ENCODE peak calls at places on chromosomes 3 and 15, in four cellular contexts. One of them, this sample, is unnamed.

GRCh38 chr3:117553461-117553860 is 843.9 kb downstream of the TUSC7 start:
- DNase-seq in HCT116: no peak
- DNase-seq in tibial artery: no peak
- DNase-seq in GM23338: no peak
- DNase-seq in this sample: no peak

GRCh38 chr15:74433592-74434259 is at the start of gene SEMA7A:
- DNase-seq in HCT116: peak; percentile 34
- DNase-seq in tibial artery: peak; percentile 64
- DNase-seq in GM23338: peak; percentile 91
- DNase-seq in this sample: peak; percentile 89

GRCh38 chr3:105571005-105571404 is 204.3 kb downstream of the ALCAM start:
- DNase-seq in HCT116: no peak
- DNase-seq in tibial artery: no peak
- DNase-seq in GM23338: no peak
- DNase-seq in this sample: no peak

GRCh38 chr3:107465064-107465631 is 57.6 kb upstream of the BBX start:
- DNase-seq in HCT116: no peak
- DNase-seq in tibial artery: no peak
- DNase-seq in GM23338: no peak
- DNase-seq in this sample: no peak

GRCh38 chr3:161395115-161395514 is 23.8 kb upstream of the SPTSSB start:
- DNase-seq in HCT116: no peak
- DNase-seq in tibial artery: no peak
- DNase-seq in GM23338: no peak
- DNase-seq in this sample: no peak

GRCh38 chr3:149018247-149018646 is 26.9 kb downstream of the GYG1 start:
- DNase-seq in HCT116: no peak
- DNase-seq in tibial artery: no peak
- DNase-seq in GM23338: no peak
- DNase-seq in this sample: no peak

GRCh38 chr3:126858887-126859286 is 124.0 kb upstream of the PLXNA1 start:
- DNase-seq in HCT116: no peak
- DNase-seq in tibial artery: no peak
- DNase-seq in GM23338: no peak
- DNase-seq in this sample: peak; percentile 42

GRCh38 chr3:31634485-31634884 is 101.8 kb downstream of the STT3B start:
- DNase-seq in HCT116: no peak
- DNase-seq in tibial artery: no peak
- DNase-seq in GM23338: no peak
- DNase-seq in this sample: no peak

GRCh38 chr3:132435911-132436425 is 18.7 kb downstream of the DNAJC13 start:
- DNase-seq in HCT116: no peak
- DNase-seq in tibial artery: no peak
- DNase-seq in GM23338: no peak
- DNase-seq in this sample: no peak

GRCh38 chr15:88029696-88030095 is 226.8 kb downstream of the NTRK3 start:
- DNase-seq in HCT116: no peak
- DNase-seq in tibial artery: no peak
- DNase-seq in GM23338: no peak
- DNase-seq in this sample: no peak

GRCh38 chr15:65641723-65642475 is 20.2 kb downstream of the SLC24A1 start:
- DNase-seq in HCT116: no peak
- DNase-seq in tibial artery: no peak
- DNase-seq in GM23338: no peak
- DNase-seq in this sample: no peak

GRCh38 chr15:68447209-68447608 is 15.2 kb upstream of the ITGA11 start:
- DNase-seq in HCT116: no peak
- DNase-seq in tibial artery: no peak
- DNase-seq in GM23338: no peak
- DNase-seq in this sample: no peak

GRCh38 chr3:191350389-191351090 is 20.2 kb upstream of the UTS2B start:
- DNase-seq in HCT116: no peak
- DNase-seq in tibial artery: no peak
- DNase-seq in GM23338: no peak
- DNase-seq in this sample: no peak
- H3K4me3 ChIP-seq in HCT116: no peak overlapping the region
- H3K4me3 ChIP-seq in tibial artery: peak overlapping the region; percentile 12
- H3K4me3 ChIP-seq in GM23338: no peak overlapping the region
- H3K4me3 ChIP-seq in this sample: no peak overlapping the region

GRCh38 chr3:141816958-141817357 is 53.8 kb downstream of the GRK7 start:
- DNase-seq in HCT116: no peak
- DNase-seq in tibial artery: no peak
- DNase-seq in GM23338: no peak
- DNase-seq in this sample: no peak
- H3K27ac ChIP-seq in HCT116: no peak overlapping the region
- H3K27ac ChIP-seq in tibial artery: no peak overlapping the region
- H3K27ac ChIP-seq in GM23338: no peak overlapping the region
- H3K27ac ChIP-seq in this sample: no peak overlapping the region

GRCh38 chr15:89751748-89752147 is 699 bp upstream of the MESP1 start:
- DNase-seq in HCT116: no peak
- DNase-seq in tibial artery: no peak
- DNase-seq in GM23338: no peak
- DNase-seq in this sample: no peak

GRCh38 chr15:89749951-89750559 is 994 bp downstream of the MESP1 start:
- DNase-seq in HCT116: no peak
- DNase-seq in tibial artery: no peak
- DNase-seq in GM23338: no peak
- DNase-seq in this sample: peak; percentile 12

GRCh38 chr15:89749059-89749458 is 2.0 kb downstream of the MESP1 start:
- DNase-seq in HCT116: no peak
- DNase-seq in tibial artery: no peak
- DNase-seq in GM23338: no peak
- DNase-seq in this sample: no peak

GRCh38 chr15:89749526-89749925 is 1.5 kb downstream of the MESP1 start:
- DNase-seq in HCT116: no peak
- DNase-seq in tibial artery: no peak
- DNase-seq in GM23338: no peak
- DNase-seq in this sample: no peak

DNA sequence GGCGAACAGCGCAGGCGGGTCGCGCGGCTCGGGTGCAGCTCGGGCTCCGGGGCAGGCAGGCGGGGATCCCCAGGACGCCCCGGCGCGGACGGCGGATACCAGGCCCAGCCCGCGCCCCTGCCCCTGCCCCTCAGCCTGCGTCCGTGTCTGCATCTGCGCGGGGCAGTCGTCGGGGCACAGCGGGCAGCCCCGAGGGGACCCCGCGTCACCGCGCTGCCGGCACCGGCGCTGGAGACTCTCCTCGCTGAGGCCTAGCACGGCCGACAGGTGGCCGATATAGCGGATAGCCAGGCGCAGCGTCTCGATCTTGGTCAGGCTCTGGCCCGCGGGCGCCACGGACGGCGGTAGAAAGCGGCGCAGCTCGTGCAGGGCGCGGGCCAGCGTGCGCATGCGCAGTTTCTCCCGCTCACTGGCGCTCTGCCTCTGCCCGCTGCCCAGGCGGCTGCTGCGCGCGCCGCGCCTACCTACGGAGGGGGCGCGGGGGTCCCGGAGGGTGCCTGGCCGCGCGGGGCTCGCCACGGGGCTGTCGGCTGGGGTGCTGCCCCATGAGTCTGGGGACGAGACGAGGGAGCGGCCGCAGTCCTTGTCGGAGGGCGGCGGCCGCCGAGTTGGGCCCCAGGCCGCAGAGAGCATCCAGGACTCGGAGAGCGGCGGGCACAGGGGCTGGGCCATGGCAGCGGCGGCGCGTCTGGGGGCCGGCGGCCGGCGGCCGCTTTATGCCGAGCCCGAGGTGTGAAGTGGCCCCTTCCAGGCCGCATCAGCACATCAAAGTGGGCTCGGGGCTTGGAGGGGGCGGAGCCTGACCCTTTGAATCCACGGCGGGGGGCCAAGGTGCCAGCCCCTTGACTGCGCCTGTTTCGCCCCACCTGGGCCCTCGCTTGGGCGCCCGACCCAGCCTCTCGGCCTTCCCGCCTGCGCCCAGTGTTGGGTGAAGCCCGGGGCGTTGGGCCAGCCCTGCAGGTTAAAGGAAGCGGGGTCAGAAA is at the start of gene MESP1:
- DNase-seq in HCT116: peak; percentile 78
- DNase-seq in tibial artery: peak; percentile 85
- DNase-seq in GM23338: peak; percentile 97
- DNase-seq in this sample: peak; percentile 89
- TF ChIP-seq CTCF in HCT116: peak; percentile 53
- TF ChIP-seq CTCF in tibial artery: peak; percentile 93
- TF ChIP-seq CTCF in GM23338: peak; percentile 63
- TF ChIP-seq CTCF in this sample: peak; percentile 60

DNA sequence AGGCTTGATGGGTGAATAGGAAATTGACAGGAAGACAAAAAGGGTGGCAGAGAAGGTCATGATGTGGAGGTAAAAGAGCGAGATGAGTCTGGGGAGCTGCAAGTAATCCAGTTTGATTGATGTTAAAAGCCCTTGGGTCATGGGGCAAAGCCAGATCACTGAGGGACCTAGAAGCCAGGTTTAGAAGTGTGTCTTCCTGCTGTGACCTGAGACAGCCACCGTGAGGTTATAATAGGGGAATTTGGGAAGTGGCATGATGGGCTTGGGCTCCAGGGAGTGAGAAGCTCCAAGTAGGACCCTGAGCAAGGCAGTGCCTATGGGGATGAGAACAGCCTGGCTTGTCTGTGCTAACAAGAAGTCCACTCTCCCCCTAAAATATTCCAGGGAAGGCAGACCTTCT is 298.5 kb downstream of the RPLP1 start:
- DNase-seq in HCT116: no peak
- DNase-seq in tibial artery: no peak
- DNase-seq in GM23338: no peak
- DNase-seq in this sample: no peak
- H3K4me3 ChIP-seq in HCT116: no peak overlapping the region
- H3K4me3 ChIP-seq in tibial artery: no peak overlapping the region
- H3K4me3 ChIP-seq in GM23338: no peak overlapping the region
- H3K4me3 ChIP-seq in this sample: no peak overlapping the region

GRCh38 chr3:42451546-42452230 is 41.3 kb upstream of the LYZL4 start:
- DNase-seq in HCT116: no peak
- DNase-seq in tibial artery: no peak
- DNase-seq in GM23338: no peak
- DNase-seq in this sample: no peak
- H3K27ac ChIP-seq in HCT116: no peak overlapping the region
- H3K27ac ChIP-seq in tibial artery: peak overlapping the region; percentile 72
- H3K27ac ChIP-seq in GM23338: no peak overlapping the region
- H3K27ac ChIP-seq in this sample: no peak overlapping the region

GRCh38 chr15:100918034-100918689 is 995 bp upstream of the LRRK1 start:
- DNase-seq in HCT116: peak; percentile 67
- DNase-seq in tibial artery: peak; percentile 79
- DNase-seq in GM23338: peak; percentile 91
- DNase-seq in this sample: peak; percentile 54
- TF ChIP-seq CTCF in HCT116: peak; percentile 90
- TF ChIP-seq CTCF in tibial artery: peak; percentile 86
- TF ChIP-seq CTCF in GM23338: peak; percentile 95
- TF ChIP-seq CTCF in this sample: peak; percentile 71

This sample was measured in dorsolateral prefrontal cortex.